ENCODE peak calls at places on chromosomes 16 and 17, in four cellular contexts. W is transverse colon, X is H1, M is upper lobe of left lung. I is an unnamed sample.

GRCh38 chr16:886084-886543 is 84.7 kb downstream of the LMF1 start:
- DNase-seq in X (peak; percentile 68), W (no peak), M (peak; percentile 53), I (peak; percentile 60)

GRCh38 chr17:44522883-44523671 is 19.9 kb upstream of the GPATCH8 start:
- DNase-seq in X (peak; percentile 94), M (no peak), W (peak; percentile 77), I (peak; percentile 65)

GRCh38 chr17:42389135-42389417 is 834 bp upstream of the STAT3 start:
- DNase-seq in X (no peak), W (no peak), M (no peak), I (no peak)

GRCh38 chr17:78915872-78916632 is 9.1 kb downstream of the TIMP2 start:
- DNase-seq in M (no peak), X (no peak), W (peak; percentile 55), I (peak; percentile 86)

GRCh38 chr17:37494971-37495370 is 5.3 kb downstream of the DUSP14 start:
- DNase-seq in X (no peak), W (no peak), M (no peak), I (no peak)

GRCh38 chr16:56279914-56280313 is 88.6 kb downstream of the GNAO1 start:
- DNase-seq in W (no peak), M (no peak), X (no peak), I (no peak)

GRCh38 chr17:29710891-29711418 is 88.2 kb upstream of the CORO6 start:
- DNase-seq in W (no peak), M (no peak), X (no peak), I (no peak)

GRCh38 chr17:39027037-39027436 is 59.8 kb upstream of the FBXO47 start:
- DNase-seq in M (peak; percentile 94), X (peak; percentile 71), W (peak; percentile 75), I (peak; percentile 87)

GRCh38 chr16:87499189-87499486 is 6.3 kb upstream of the ZCCHC14 start:
- DNase-seq in M (no peak), W (no peak), X (no peak), I (no peak)

GRCh38 chr17:14739656-14740431 is 439.0 kb downstream of the HS3ST3B1 start:
- DNase-seq in W (no peak), X (no peak), M (no peak), I (no peak)

GRCh38 chr17:33651631-33652030 is 358.5 kb upstream of the ASIC2 start:
- DNase-seq in X (no peak), W (no peak), M (no peak), I (no peak)

GRCh38 chr16:4661661-4662060 is 31.7 kb upstream of the NUDT16L1 start:
- DNase-seq in X (no peak), W (no peak), M (no peak), I (no peak)
- H3K4me1 ChIP-seq in X (no peaks in the 10 kb centered on the region), W (peaks cover 21% of the 10 kb centered on the region), M (peaks cover 29% of the 10 kb centered on the region), I (peaks cover 17% of the 10 kb centered on the region)

DNA sequence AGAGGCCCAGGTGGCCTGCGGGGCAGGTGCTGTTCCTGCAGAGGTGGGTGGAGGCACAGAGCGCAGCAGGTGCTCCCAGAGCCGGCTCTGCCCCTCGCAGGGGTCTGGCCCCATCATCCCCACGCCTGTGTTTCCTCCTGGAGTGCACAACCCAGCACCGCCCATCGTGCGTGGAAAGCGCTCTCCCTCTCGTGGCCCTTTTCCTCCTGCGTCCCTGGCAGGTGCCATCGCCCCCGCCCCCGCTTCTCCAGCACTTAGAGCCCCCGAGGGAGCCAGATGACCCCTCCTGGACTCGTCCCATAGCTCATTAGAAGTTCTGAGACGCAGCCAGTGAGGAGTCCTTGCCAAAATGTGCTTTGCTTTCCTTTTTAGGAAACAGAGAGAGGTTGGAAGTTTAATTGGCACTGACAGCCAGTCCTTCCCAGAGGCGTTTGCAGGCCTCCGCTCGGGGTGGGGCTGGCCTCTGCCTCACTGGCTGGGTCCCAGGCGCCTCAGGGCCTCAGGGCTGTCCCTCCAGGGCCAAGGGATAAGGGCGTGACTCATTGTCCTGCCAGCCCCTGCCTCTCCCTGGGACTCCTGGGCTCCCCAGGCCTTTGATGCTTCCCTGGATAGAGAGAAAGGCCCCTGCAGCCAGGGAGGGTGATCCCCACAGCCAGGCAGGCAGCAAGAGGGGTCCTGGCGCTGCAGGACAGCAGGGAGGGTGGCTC is 32.2 kb upstream of the CHMP6 start:
- DNase-seq in M (peak; percentile 86), X (no peak), W (peak; percentile 72), I (peak; percentile 98)
- TF ChIP-seq POLR2AphosphoS5 in M (no peak), X (no peak), W (peak; percentile 64), I (peak; percentile 83)

GRCh38 chr16:71380831-71381230 is 22.3 kb downstream of the CALB2 start:
- DNase-seq in M (no peak), W (no peak), X (no peak), I (no peak)

GRCh38 chr16:71373073-71373472 is 14.6 kb downstream of the CALB2 start:
- DNase-seq in X (no peak), M (no peak), W (no peak), I (no peak)

GRCh38 chr16:71376465-71377157 is 18.1 kb downstream of the CALB2 start:
- DNase-seq in W (no peak), M (no peak), X (no peak), I (no peak)
- H3K27me3 ChIP-seq in W (peaks cover 5% of the 10 kb centered on the region), M (no peaks in the 10 kb centered on the region), X (no peaks in the 10 kb centered on the region), I (peaks cover 26% of the 10 kb centered on the region)

GRCh38 chr17:55421179-55421934 is at the start of gene MMD:
- DNase-seq in M (peak; percentile 88), X (peak; percentile 83), W (peak; percentile 67), I (peak; percentile 78)
- H3K4me1 ChIP-seq in M (peaks cover 14% of the 10 kb centered on the region), X (peaks cover 6% of the 10 kb centered on the region), W (peaks cover 16% of the 10 kb centered on the region), I (peaks cover 25% of the 10 kb centered on the region)

DNA sequence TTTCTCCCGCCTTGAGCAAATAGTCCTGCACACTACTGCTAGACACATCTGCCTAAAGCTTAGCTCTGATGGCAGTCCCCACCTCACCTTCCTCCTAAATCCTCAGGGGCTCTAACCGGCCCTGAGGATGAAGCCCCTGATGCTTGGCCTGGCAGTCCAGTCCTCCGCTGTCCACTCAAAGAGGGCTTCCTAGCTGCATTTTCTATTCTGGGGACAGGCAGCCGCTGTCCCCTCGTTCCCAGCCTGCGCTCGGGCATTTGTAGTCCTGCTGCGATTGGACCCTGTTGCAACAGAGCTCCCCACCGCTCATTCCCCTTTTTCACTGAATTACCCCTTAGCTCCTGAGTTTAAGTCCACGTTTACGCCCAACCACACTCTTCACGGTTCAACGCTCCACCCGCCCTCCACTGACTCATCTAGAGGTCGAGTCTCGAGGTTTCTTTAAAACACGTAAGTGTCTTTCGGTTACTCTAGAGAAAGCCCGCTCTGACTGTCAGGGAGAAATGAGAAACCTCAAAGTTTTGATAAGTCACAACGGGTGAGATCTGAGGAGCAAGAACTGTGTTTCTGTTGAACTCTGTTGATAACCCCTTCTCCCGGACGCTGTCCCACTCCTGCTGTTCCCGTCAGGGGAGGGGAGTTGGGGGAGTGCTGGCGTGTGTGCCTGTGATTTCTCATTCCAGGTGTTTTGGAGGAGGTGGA is 4.5 kb downstream of the CCR7 start:
- DNase-seq in X (no peak), M (no peak), W (no peak), I (no peak)
- TF ChIP-seq POLR2AphosphoS5 in X (no peak), M (no peak), W (no peak), I (no peak)